ENCODE peak calls at places on chromosomes 11 and 22, in nine cellular contexts. O is NB4, J is uterus, A is transverse colon, Y is HepG2, P is HCT116, Q is stomach, F is adrenal gland, R is ovary. V is an unnamed sample.

GRCh38 chr11:44630511-44631210 is 65.2 kb downstream of the CD82 start:
- DNase-seq in J (no peak), Y (no peak), A (peak), F (peak), Q (peak), R (no peak), O (no peak), P (no peak), V (peak)

GRCh38 chr11:46281374-46281831 is 3.9 kb downstream of the CREB3L1 start:
- DNase-seq in P (no peak), O (peak), A (peak), J (peak), Y (no peak), F (no peak), R (peak), Q (peak), V (peak)

GRCh38 chr11:67470337-67471002 is 1.4 kb upstream of the TMEM134 start:
- DNase-seq in A (no peak), F (no peak), Y (no peak), J (no peak), R (no peak), Q (no peak), O (no peak), P (no peak), V (no peak)

GRCh38 chr11:29333993-29334780 is 682.6 kb downstream of the KCNA4 start:
- DNase-seq in O (peak), R (no peak), F (no peak), Q (no peak), Y (peak), P (peak), A (no peak), J (no peak), V (no peak)

GRCh38 chr11:65352783-65353182 is 1.8 kb upstream of the TIGD3 start:
- DNase-seq in O (peak), R (no peak), A (no peak), F (no peak), J (no peak), P (no peak), Q (no peak), Y (no peak), V (no peak)

GRCh38 chr11:19275496-19275895 is 34.8 kb upstream of the E2F8 start:
- DNase-seq in Q (no peak), O (peak), R (no peak), Y (no peak), P (no peak), F (no peak), A (no peak), J (no peak), V (no peak)

GRCh38 chr11:67632982-67633755 is 3.4 kb upstream of the NUDT8 start:
- DNase-seq in O (no peak), F (no peak), Y (no peak), R (no peak), P (no peak), J (peak), Q (no peak), A (no peak), V (no peak)

GRCh38 chr11:96465537-96465936 is 75.7 kb downstream of the JRKL start:
- DNase-seq in A (no peak), F (peak), R (no peak), J (no peak), O (no peak), Q (no peak), P (no peak), Y (no peak), V (no peak)

GRCh38 chr11:72233773-72234513 is 9.4 kb downstream of the INPPL1 start:
- DNase-seq in Y (no peak), J (no peak), F (peak), O (no peak), Q (no peak), R (no peak), A (no peak), P (no peak), V (peak)

GRCh38 chr22:29907753-29908515 is 25.0 kb downstream of the MTMR3 start:
- DNase-seq in Q (peak), F (peak), A (peak), O (peak), R (peak), P (peak), Y (peak), J (peak), V (peak)

GRCh38 chr11:69859275-69859934 is 40.2 kb upstream of the FGF3 start:
- DNase-seq in P (no peak), Y (no peak), A (no peak), F (peak), R (no peak), Q (no peak), O (no peak), J (no peak), V (peak)

GRCh38 chr11:62373464-62374110 is 36.3 kb downstream of the ASRGL1 start:
- DNase-seq in F (no peak), O (no peak), Y (no peak), A (no peak), R (no peak), J (no peak), Q (no peak), P (no peak), V (no peak)

DNA sequence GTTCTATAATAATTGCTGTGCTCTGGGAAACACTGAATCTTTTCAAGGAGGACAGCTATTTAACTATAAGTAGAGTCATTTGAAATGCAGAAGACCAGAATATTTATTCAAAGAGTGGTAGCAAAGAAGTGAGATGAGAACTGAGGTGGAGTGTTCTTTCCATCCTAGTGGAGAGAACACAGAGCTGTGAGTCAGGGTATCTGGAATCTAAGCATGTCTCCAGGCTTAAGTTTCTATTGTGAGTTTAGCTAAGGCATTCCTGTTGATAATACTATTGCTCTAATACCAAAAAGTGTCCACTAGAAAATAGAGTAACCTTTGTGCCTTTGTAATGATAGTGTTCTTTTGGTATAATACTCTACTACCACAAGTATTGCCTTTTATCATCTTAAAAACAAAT is 32.4 kb downstream of the JAM3 start:
- DNase-seq in J (no peak), P (no peak), A (no peak), Y (no peak), R (no peak), O (no peak), F (no peak), Q (no peak), V (no peak)
- TF ChIP-seq POLR2A in J (no peak), P (no peak), A (no peak), Y (no peak), R (no peak), O (no peak), F (no peak), Q (no peak), V (no peak)

DNA sequence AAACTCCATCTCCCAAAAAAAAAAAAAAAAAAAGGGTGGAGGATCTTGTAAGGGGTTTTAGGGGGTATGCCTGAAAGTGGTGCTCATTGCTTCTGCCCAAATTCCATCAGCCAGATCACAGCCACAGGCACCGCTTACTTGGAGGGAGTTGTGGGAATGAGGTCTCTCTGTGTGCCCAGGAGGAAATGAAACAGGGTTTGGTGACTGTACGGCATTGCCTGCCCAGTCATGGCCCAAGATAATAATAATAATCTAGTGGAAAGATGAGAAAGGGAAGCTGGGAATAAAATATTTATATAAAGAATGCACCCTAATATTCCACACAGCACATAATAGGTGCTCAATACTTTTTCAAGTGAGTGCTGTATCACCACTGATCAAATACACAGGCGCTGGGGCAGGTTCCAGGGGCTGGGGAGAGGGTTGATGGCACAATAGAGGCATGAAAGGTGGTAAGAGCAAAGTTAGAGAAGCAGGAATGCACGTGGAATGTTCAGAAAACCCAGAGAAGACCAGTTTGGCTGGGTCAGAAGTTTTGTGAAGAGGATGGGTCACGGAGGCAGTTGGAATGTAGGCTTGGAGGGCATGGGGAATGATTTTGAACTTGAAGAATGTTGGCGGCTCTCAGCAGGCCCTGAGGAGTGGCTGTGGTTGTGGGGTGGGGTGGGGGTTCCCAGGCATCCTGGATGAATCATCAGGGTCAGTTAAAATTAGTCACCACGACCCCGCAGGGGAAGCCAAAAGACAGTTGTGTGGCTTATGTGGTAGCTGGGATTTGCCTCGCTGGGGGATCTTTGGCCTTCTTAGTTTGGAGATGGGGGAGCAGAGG is 12.5 kb upstream of the MB start:
- DNase-seq in Y (no peak), A (peak), J (peak), P (peak), Q (peak), F (peak), R (peak), O (peak), V (peak)
- TF ChIP-seq POLR2A in Y (no peak), A (no peak), J (peak), P (no peak), Q (no peak), F (no peak), R (no peak), O (no peak), V (no peak)

GRCh38 chr11:92986585-92986984 is 17.1 kb downstream of the MTNR1B start:
- DNase-seq in F (no peak), Q (no peak), O (no peak), J (no peak), A (no peak), P (no peak), R (no peak), Y (no peak), V (no peak)
- TF ChIP-seq POLR2A in F (no peak), Q (no peak), O (no peak), J (no peak), A (no peak), P (no peak), R (no peak), Y (no peak), V (no peak)

DNA sequence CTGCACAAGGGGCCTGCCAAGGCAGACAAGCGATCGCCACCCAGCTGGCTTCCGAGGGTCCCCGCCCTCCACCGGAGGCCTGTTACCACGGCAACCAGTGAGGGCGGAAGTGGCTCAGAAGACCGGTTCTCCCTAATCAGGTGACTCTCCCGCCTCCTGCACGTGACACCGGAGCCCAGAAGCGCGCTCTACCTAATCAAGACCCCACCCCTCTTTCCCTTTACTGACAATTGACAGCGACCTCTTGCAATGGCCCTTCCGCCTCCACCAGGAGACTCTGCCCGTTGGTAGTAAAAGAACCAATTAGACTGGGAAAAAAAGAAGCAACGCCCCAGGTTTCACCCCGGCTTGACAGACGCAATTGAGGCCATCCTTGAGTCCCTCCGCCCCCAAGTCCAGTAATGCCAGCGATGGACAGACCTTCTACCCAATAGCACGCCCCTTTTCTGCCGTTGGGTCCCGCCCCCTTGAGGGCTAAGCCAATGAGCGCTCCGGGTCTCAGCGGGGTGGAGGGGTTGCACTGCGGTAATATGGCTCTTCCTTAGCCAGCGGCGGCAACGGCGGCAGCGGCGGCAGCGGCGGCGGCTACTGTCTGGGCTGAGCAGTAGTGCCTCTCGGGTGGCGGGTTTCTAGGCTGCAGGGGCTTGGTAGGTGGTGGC is at the start of gene UVRAG:
- DNase-seq in Q (peak), P (peak), F (peak), J (peak), Y (peak), R (peak), O (peak), A (peak), V (peak)
- TF ChIP-seq POLR2A in Q (no peak), P (peak), F (peak), J (peak), Y (peak), R (peak), O (peak), A (peak), V (peak)

DNA sequence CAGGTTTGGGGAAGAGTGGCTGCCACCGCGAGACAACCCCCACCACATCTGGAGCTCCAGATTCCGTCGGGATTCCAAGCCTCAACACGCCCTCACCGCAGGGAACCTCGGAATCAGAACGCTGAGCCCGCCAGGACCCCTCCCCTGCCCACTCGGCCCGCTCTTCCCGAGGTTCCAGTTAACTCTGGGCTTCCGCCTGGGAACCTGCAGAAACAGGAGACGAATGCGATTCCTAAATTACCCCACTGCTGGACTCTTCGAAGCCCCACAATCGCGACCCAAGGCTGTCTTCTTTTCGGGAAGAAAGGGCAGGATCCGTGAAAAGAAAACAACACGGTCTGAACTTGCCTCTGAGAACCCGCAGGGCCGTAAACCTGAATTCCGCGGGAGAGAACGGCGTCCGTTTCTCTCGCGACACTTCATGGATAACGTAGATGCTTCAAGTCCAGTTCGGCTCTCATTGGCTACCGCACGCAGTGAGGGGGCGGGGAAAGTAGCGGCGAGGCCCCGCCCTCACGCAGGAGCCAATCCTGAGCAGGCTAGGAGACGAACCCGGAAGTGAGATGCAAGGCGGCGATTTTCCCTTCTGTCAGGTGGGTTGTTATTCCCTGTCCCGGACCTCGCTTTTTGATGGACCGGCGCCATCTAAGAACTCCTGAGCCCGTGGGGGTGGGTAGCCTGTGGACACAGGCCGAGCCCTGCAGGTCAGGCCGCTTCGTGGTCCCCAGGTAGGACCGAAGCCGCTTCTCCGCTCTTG is at the start of the genes ANKRD49 and MRE11:
- DNase-seq in Q (peak), A (peak), Y (peak), J (peak), O (peak), P (peak), F (peak), R (peak), V (peak)
- TF ChIP-seq POLR2A in Q (no peak), A (peak), Y (peak), J (peak), O (peak), P (peak), F (peak), R (peak), V (no peak)

GRCh38 chr22:38485783-38486182 is 17.9 kb downstream of the KDELR3 start:
- DNase-seq in Q (no peak), O (peak), R (no peak), Y (no peak), P (no peak), F (peak), A (no peak), J (no peak), V (no peak)
- TF ChIP-seq POLR2A in Q (no peak), O (no peak), R (no peak), Y (peak), P (no peak), F (no peak), A (no peak), J (no peak), V (no peak)